ENCODE peak calls at places on chromosomes 3 and 15, in nine cellular contexts. D is tibial artery; H is IMR-90; M is sigmoid colon; Q is CD4-positive, alpha-beta T cell; U is foreskin fibroblast; B is neural crest cell; K is endodermal cell; G is A673. I is an unnamed sample.

GRCh38 chr3:185089751-185090150 is 63.1 kb downstream of the C3orf70 start:
- DNase-seq in H (no peak), B (no peak), M (no peak), K (no peak), G (no peak), D (no peak), Q (no peak), U (no peak), I (no peak)

GRCh38 chr3:160174621-160175020 is 50.6 kb upstream of the C3orf80 start:
- DNase-seq in U (no peak), K (no peak), Q (no peak), H (no peak), D (no peak), M (no peak), B (no peak), G (no peak), I (no peak)

GRCh38 chr3:169117264-169117663 is 546.2 kb downstream of the MECOM start:
- DNase-seq in D (no peak), U (no peak), M (no peak), K (no peak), G (no peak), B (no peak), Q (no peak), H (no peak), I (no peak)

GRCh38 chr3:65889707-65890099 is 149.0 kb downstream of the MAGI1 start:
- DNase-seq in Q (no peak), K (no peak), G (no peak), D (no peak), B (no peak), H (no peak), M (no peak), U (no peak), I (no peak)

GRCh38 chr15:69751575-69751974 is 299.0 kb downstream of the RPLP1 start:
- DNase-seq in B (no peak), H (no peak), G (no peak), K (no peak), M (no peak), D (no peak), Q (no peak), U (no peak), I (no peak)

GRCh38 chr3:100106531-100107155 is 7.7 kb downstream of the FILIP1L start:
- DNase-seq in U (no peak), Q (no peak), M (no peak), K (no peak), H (peak), D (no peak), B (no peak), G (no peak), I (no peak)

GRCh38 chr15:68187559-68187958 is 17.6 kb downstream of the CALML4 start:
- DNase-seq in M (peak), U (peak), K (no peak), H (peak), Q (no peak), D (no peak), G (peak), B (no peak), I (peak)

GRCh38 chr3:21672303-21672702 is 78.7 kb downstream of the ZNF385D start:
- DNase-seq in B (no peak), G (no peak), D (no peak), Q (no peak), H (peak), M (no peak), U (peak), K (peak), I (no peak)

GRCh38 chr15:75238150-75238549 is 20.0 kb upstream of the GOLGA6C start:
- DNase-seq in K (no peak), G (no peak), B (no peak), U (no peak), Q (no peak), D (peak), H (no peak), M (no peak), I (no peak)

GRCh38 chr3:74643636-74644035 is 29.2 kb upstream of the CNTN3 start:
- DNase-seq in B (no peak), D (no peak), H (peak), Q (no peak), M (peak), G (no peak), K (no peak), U (peak), I (no peak)

GRCh38 chr3:170991664-170992063 is 34.9 kb downstream of the SLC2A2 start:
- DNase-seq in B (no peak), G (no peak), U (no peak), H (no peak), D (no peak), M (no peak), Q (no peak), K (no peak), I (no peak)

GRCh38 chr3:119600732-119601131 is 3.0 kb downstream of the PLA1A start:
- DNase-seq in M (no peak), H (no peak), G (peak), K (peak), U (no peak), D (no peak), Q (no peak), B (no peak), I (no peak)

GRCh38 chr15:62850318-62850717 is 192.2 kb upstream of the TPM1 start:
- DNase-seq in H (no peak), B (no peak), M (no peak), K (peak), Q (no peak), U (no peak), D (no peak), G (no peak), I (no peak)

GRCh38 chr15:62846805-62847481 is 195.6 kb upstream of the TPM1 start:
- DNase-seq in K (peak), U (no peak), Q (no peak), M (peak), B (no peak), G (no peak), D (no peak), H (no peak), I (no peak)

GRCh38 chr15:62847900-62848489 is 194.6 kb upstream of the TPM1 start:
- DNase-seq in M (peak), G (peak), B (peak), D (no peak), Q (peak), U (peak), K (peak), H (peak), I (no peak)

GRCh38 chr15:62849316-62850129 is 193.0 kb upstream of the TPM1 start:
- DNase-seq in Q (no peak), G (no peak), M (no peak), D (no peak), H (no peak), U (no peak), B (no peak), K (peak), I (no peak)

GRCh38 chr15:62848631-62849050 is 193.9 kb upstream of the TPM1 start:
- DNase-seq in U (peak), G (no peak), Q (no peak), D (no peak), M (peak), B (no peak), K (peak), H (peak), I (no peak)
- TF ChIP-seq CTCF in U (no peak), G (no peak), Q (no peak), D (no peak), M (no peak), B (no peak), K (no peak), H (peak), I (no peak)

GRCh38 chr3:45499529-45499928 is 95.0 kb upstream of the LIMD1 start:
- DNase-seq in B (no peak), U (no peak), H (peak), K (no peak), G (peak), Q (no peak), D (no peak), M (no peak), I (no peak)
- TF ChIP-seq CTCF in B (peak), U (no peak), H (peak), K (peak), G (peak), Q (peak), D (peak), M (peak), I (no peak)

GRCh38 chr3:151818361-151818760 is 4.4 kb downstream of the AADAC start:
- DNase-seq in B (no peak), G (no peak), Q (no peak), D (no peak), U (no peak), M (no peak), K (no peak), H (no peak), I (no peak)
- TF ChIP-seq CTCF in B (no peak), G (no peak), Q (no peak), D (no peak), U (no peak), M (no peak), K (peak), H (no peak), I (no peak)

GRCh38 chr3:132722165-132723023 is at the start of gene NPHP3:
- DNase-seq in M (peak), D (peak), H (peak), U (peak), B (peak), G (peak), K (peak), Q (peak), I (peak)

GRCh38 chr3:132723024-132723462 is 834 bp upstream of the NPHP3 start:
- DNase-seq in Q (no peak), K (no peak), U (no peak), H (no peak), M (no peak), B (no peak), D (no peak), G (no peak), I (no peak)

GRCh38 chr3:132726341-132726823 is 4.2 kb upstream of the NPHP3 start:
- DNase-seq in H (peak), M (no peak), G (peak), Q (no peak), U (peak), D (no peak), K (no peak), B (no peak), I (no peak)

GRCh38 chr3:132723551-132723950 is 1.3 kb upstream of the NPHP3 start:
- DNase-seq in K (no peak), D (no peak), U (no peak), M (no peak), Q (no peak), G (no peak), B (no peak), H (peak), I (no peak)

DNA sequence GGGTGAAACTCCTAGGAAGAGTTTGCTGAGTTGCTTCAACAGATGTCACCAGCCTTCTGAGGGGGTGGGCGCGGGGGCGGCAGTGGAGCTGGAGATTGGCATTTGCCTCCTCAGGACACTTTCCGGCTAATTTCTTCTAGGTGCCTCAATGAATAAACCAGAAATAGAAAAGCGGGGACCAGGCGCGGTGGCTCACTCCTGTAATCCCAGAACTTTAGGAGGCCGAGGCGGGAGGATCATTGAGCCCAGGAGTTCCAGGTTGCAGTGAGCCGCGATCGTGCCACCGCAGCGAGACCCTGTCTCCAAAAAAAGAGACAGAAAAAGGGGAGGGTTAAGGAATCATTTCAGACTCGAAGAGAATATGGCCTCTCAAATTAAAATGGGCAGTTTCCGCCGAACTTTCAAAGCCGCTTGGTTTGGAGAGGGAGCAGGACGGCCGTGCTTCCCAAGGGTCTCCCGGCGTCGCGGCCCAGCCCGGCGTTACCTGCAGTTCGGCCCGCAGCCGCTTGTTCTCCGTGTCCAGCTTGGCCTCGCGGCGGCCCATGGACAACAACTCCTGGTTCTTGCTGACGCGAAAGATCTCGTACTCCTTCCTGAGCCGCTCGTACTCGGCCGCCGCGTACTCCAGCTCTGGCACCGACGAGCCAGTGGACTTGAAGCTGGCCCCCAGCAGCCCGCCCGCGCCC is 587 bp downstream of the NPHP3 start:
- DNase-seq in B (no peak), D (peak), H (peak), M (peak), Q (no peak), G (peak), U (peak), K (peak), I (peak)
- TF ChIP-seq CTCF in B (peak), D (peak), H (peak), M (peak), Q (no peak), G (no peak), U (no peak), K (peak), I (peak)

I was measured in mucosa of descending colon.